ENCODE peak calls at places on chromosomes 13 and 19, in four cellular contexts. I, C, F and D are unnamed samples.

GRCh38 chr13:43245374-43245964 is 222.1 kb downstream of the DNAJC15 start:
- DNase-seq in I (no peak), C (no peak), F (peak; percentile 80), D (no peak)

GRCh38 chr13:33218020-33218419 is 67.5 kb downstream of the STARD13 start:
- DNase-seq in I (no peak), C (no peak), F (peak; percentile 24), D (no peak)

GRCh38 chr19:30069535-30070197 is 127.6 kb downstream of the URI1 start:
- DNase-seq in I (no peak), C (no peak), F (no peak), D (no peak)

GRCh38 chr13:112814905-112815585 is 125.2 kb downstream of the ATP11A start:
- DNase-seq in I (no peak), C (peak; percentile 65), F (no peak), D (peak; percentile 46)

GRCh38 chr19:49336482-49337266 is 1.5 kb downstream of the CD37 start:
- DNase-seq in I (no peak), C (no peak), F (no peak), D (no peak)

GRCh38 chr19:50266041-50266440 is 62.6 kb downstream of the MYH14 start:
- DNase-seq in I (no peak), C (no peak), F (no peak), D (no peak)

GRCh38 chr19:49149652-49150105 is 5.5 kb downstream of the HRC start:
- DNase-seq in I (peak; percentile 61), C (peak; percentile 76), F (peak; percentile 87), D (peak; percentile 61)

GRCh38 chr19:14073232-14073924 is 792 bp downstream of the MISP3 start:
- DNase-seq in I (peak; percentile 58), C (peak; percentile 90), F (peak; percentile 78), D (peak; percentile 77)

GRCh38 chr19:38152461-38153379 is 71.3 kb downstream of the DPF1 start:
- DNase-seq in I (no peak), C (peak; percentile 65), F (no peak), D (peak; percentile 41)

GRCh38 chr13:30881191-30881651 is 24.9 kb upstream of the MEDAG start:
- DNase-seq in I (no peak), C (peak; percentile 60), F (no peak), D (peak; percentile 47)

GRCh38 chr13:112893570-112894422 is 75.2 kb upstream of the MCF2L start:
- DNase-seq in I (no peak), C (peak; percentile 53), F (no peak), D (no peak)

GRCh38 chr13:58843567-58843966 is 1212.0 kb downstream of the PCDH17 start:
- DNase-seq in I (no peak), C (no peak), F (no peak), D (no peak)

GRCh38 chr13:26946675-26947342 is 186.2 kb upstream of the GPR12 start:
- DNase-seq in I (no peak), C (no peak), F (peak; percentile 53), D (no peak)

GRCh38 chr13:23905766-23906165 is 8.5 kb upstream of the C1QTNF9B start:
- DNase-seq in I (no peak), C (no peak), F (no peak), D (no peak)

GRCh38 chr13:109764474-109765292 is 21.7 kb downstream of the IRS2 start:
- DNase-seq in I (no peak), C (no peak), F (peak; percentile 69), D (no peak)

GRCh38 chr13:112781287-112781686 is 91.4 kb downstream of the ATP11A start:
- DNase-seq in I (no peak), C (no peak), F (no peak), D (no peak)

GRCh38 chr13:80069374-80069773 is 271.6 kb downstream of the SPRY2 start:
- DNase-seq in I (no peak), C (no peak), F (no peak), D (no peak)

GRCh38 chr19:1163283-1163933 is 10.7 kb downstream of the SBNO2 start:
- DNase-seq in I (no peak), C (peak; percentile 64), F (no peak), D (peak; percentile 50)

GRCh38 chr19:43634068-43634467 is 5.6 kb downstream of the CADM4 start:
- DNase-seq in I (no peak), C (no peak), F (no peak), D (no peak)

GRCh38 chr13:26011208-26011573 is 40.6 kb downstream of the SHISA2 start:
- DNase-seq in I (no peak), C (no peak), F (no peak), D (no peak)

GRCh38 chr19:3983936-3984583 is 1.2 kb downstream of the EEF2 start:
- DNase-seq in I (no peak), C (no peak), F (no peak), D (no peak)

GRCh38 chr13:40495620-40496001 is 170.8 kb downstream of the FOXO1 start:
- DNase-seq in I (no peak), C (no peak), F (no peak), D (no peak)

GRCh38 chr13:114078501-114079451 is 53.6 kb downstream of the RASA3 start:
- DNase-seq in I (no peak), C (peak; percentile 77), F (no peak), D (peak; percentile 67)

GRCh38 chr13:102138635-102139225 is 263.1 kb downstream of the FGF14 start:
- DNase-seq in I (no peak), C (no peak), F (no peak), D (no peak)

GRCh38 chr19:7349961-7350711 is 1.4 kb downstream of the ARHGEF18 start:
- DNase-seq in I (no peak), C (no peak), F (no peak), D (no peak)

GRCh38 chr19:41699968-41700323 is 8.5 kb upstream of the CEACAM5 start:
- DNase-seq in I (no peak), C (no peak), F (no peak), D (no peak)

GRCh38 chr13:109871018-109871370 is 84.6 kb upstream of the IRS2 start:
- DNase-seq in I (no peak), C (no peak), F (no peak), D (no peak)

GRCh38 chr19:10580979-10581631 is 6.0 kb downstream of the AP1M2 start:
- DNase-seq in I (peak; percentile 79), C (peak; percentile 90), F (peak; percentile 86), D (peak; percentile 85)

GRCh38 chr13:79989251-79989661 is 351.7 kb downstream of the SPRY2 start:
- DNase-seq in I (no peak), C (no peak), F (peak; percentile 82), D (no peak)

GRCh38 chr13:111322001-111322915 is 1.8 kb downstream of the TEX29 start:
- DNase-seq in I (no peak), C (no peak), F (no peak), D (no peak)

GRCh38 chr19:28128341-28128740 is 1084.6 kb downstream of the UQCRFS1 start:
- DNase-seq in I (no peak), C (no peak), F (no peak), D (no peak)

GRCh38 chr13:70391678-70392077 is 283.4 kb upstream of the KLHL1 start:
- DNase-seq in I (no peak), C (no peak), F (no peak), D (no peak)

GRCh38 chr19:16627194-16627927 is 643 bp downstream of the MED26 start:
- DNase-seq in I (no peak), C (peak; percentile 47), F (no peak), D (no peak)

GRCh38 chr19:2337329-2337707 is 8.8 kb downstream of the SPPL2B start:
- DNase-seq in I (no peak), C (peak; percentile 64), F (no peak), D (no peak)

GRCh38 chr13:40070357-40070756 is 414.9 kb downstream of the COG6 start:
- DNase-seq in I (no peak), C (no peak), F (no peak), D (no peak)

GRCh38 chr13:100694722-100695644 is 20.4 kb upstream of the TMTC4 start:
- DNase-seq in I (peak; percentile 9), C (peak; percentile 43), F (peak; percentile 90), D (no peak)

GRCh38 chr19:34994286-34994642 is 5.9 kb upstream of the GRAMD1A start:
- DNase-seq in I (no peak), C (no peak), F (no peak), D (no peak)

GRCh38 chr19:45395524-45396388 is 9.1 kb downstream of the PPP1R13L start:
- DNase-seq in I (no peak), C (no peak), F (no peak), D (no peak)